ENCODE peak calls at places on chromosome 11, in five cellular contexts. N, H, G, A and S are unnamed samples.

GRCh38 chr11:46947399-46948077 is 11.0 kb downstream of the CSTPP1 start:
- DNase-seq in N (no peak), H (no peak), G (no peak), A (no peak), S (no peak)

GRCh38 chr11:133399294-133399693 is 133.0 kb downstream of the OPCML start:
- DNase-seq in N (no peak), H (no peak), G (no peak), A (no peak), S (no peak)

GRCh38 chr11:27217948-27218410 is 145.0 kb downstream of the CCDC34 start:
- DNase-seq in N (peak), H (no peak), G (no peak), A (no peak), S (no peak)

GRCh38 chr11:68928481-68928880 is 24.8 kb downstream of the IGHMBP2 start:
- DNase-seq in N (no peak), H (no peak), G (no peak), A (no peak), S (no peak)

GRCh38 chr11:120842195-120842594 is 181.7 kb upstream of the TBCEL start:
- DNase-seq in N (no peak), H (no peak), G (no peak), A (no peak), S (no peak)

GRCh38 chr11:118206612-118207031 is 18.2 kb downstream of the JAML start:
- DNase-seq in N (no peak), H (no peak), G (no peak), A (no peak), S (no peak)

GRCh38 chr11:16346975-16347374 is 9.4 kb downstream of the SOX6 start:
- DNase-seq in N (no peak), H (no peak), G (no peak), A (no peak), S (no peak)

GRCh38 chr11:17498475-17498874 is 21.8 kb upstream of the ABCC8 start:
- DNase-seq in N (no peak), H (no peak), G (no peak), A (no peak), S (no peak)

GRCh38 chr11:106278391-106278790 is 200.9 kb downstream of the AASDHPPT start:
- DNase-seq in N (no peak), H (no peak), G (no peak), A (no peak), S (no peak)

GRCh38 chr11:1870721-1871466 is 18.0 kb downstream of the LSP1 start:
- DNase-seq in N (no peak), H (peak), G (peak), A (peak), S (peak)

GRCh38 chr11:130798280-130798679 is 118.0 kb downstream of the SNX19 start:
- DNase-seq in N (peak), H (no peak), G (no peak), A (no peak), S (peak)

GRCh38 chr11:44031549-44031948 is 16.2 kb upstream of the ACCSL start:
- DNase-seq in N (no peak), H (no peak), G (no peak), A (no peak), S (no peak)

GRCh38 chr11:133907841-133908241 is 48.9 kb downstream of the IGSF9B start:
- DNase-seq in N (no peak), H (no peak), G (no peak), A (no peak), S (no peak)

GRCh38 chr11:16297332-16297731 is 59.0 kb downstream of the SOX6 start:
- DNase-seq in N (no peak), H (no peak), G (no peak), A (no peak), S (no peak)

GRCh38 chr11:126212089-126212660 is 593 bp downstream of the FAM118B start:
- DNase-seq in N (no peak), H (no peak), G (no peak), A (no peak), S (no peak)

GRCh38 chr11:15289718-15290117 is 175.0 kb downstream of the INSC start:
- DNase-seq in N (no peak), H (no peak), G (no peak), A (no peak), S (no peak)

GRCh38 chr11:29125621-29126020 is 891.2 kb downstream of the KCNA4 start:
- DNase-seq in N (no peak), H (no peak), G (no peak), A (no peak), S (no peak)

GRCh38 chr11:69873166-69874077 is 54.2 kb upstream of the FGF3 start:
- DNase-seq in N (no peak), H (no peak), G (no peak), A (no peak), S (peak)

GRCh38 chr11:61954106-61955030 is 4.2 kb downstream of the BEST1 start:
- DNase-seq in N (no peak), H (no peak), G (no peak), A (no peak), S (no peak)

GRCh38 chr11:43948341-43949185 is 6.1 kb downstream of the C11orf96 start:
- DNase-seq in N (no peak), H (no peak), G (no peak), A (no peak), S (no peak)

GRCh38 chr11:702731-703461 is 3.1 kb upstream of the EPS8L2 start:
- DNase-seq in N (no peak), H (no peak), G (peak), A (no peak), S (no peak)

GRCh38 chr11:59426361-59427067 is at the start of gene OR5A2:
- DNase-seq in N (no peak), H (no peak), G (no peak), A (no peak), S (no peak)

GRCh38 chr11:67581469-67581868 is 2.1 kb upstream of the GSTP1 start:
- DNase-seq in N (no peak), H (no peak), G (no peak), A (no peak), S (no peak)

GRCh38 chr11:46649180-46649738 is 31.9 kb downstream of the ATG13 start:
- DNase-seq in N (peak), H (no peak), G (peak), A (no peak), S (peak)

GRCh38 chr11:10450451-10451398 is 4.3 kb upstream of the AMPD3 start:
- DNase-seq in N (no peak), H (peak), G (peak), A (no peak), S (no peak)

GRCh38 chr11:86999859-87000753 is 37.6 kb upstream of the TMEM135 start:
- DNase-seq in N (peak), H (no peak), G (no peak), A (no peak), S (no peak)

GRCh38 chr11:71247551-71248250 is 4.7 kb downstream of the SHANK2 start:
- DNase-seq in N (no peak), H (no peak), G (no peak), A (peak), S (no peak)

GRCh38 chr11:111923951-111924350 is 5.2 kb downstream of the C11orf52 start:
- DNase-seq in N (no peak), H (no peak), G (no peak), A (no peak), S (no peak)

GRCh38 chr11:1546077-1546535 is 26.0 kb downstream of the DUSP8 start:
- DNase-seq in N (no peak), H (no peak), G (no peak), A (peak), S (no peak)

GRCh38 chr11:69201764-69202370 is 46.1 kb downstream of the SMIM38 start:
- DNase-seq in N (no peak), H (no peak), G (no peak), A (no peak), S (peak)

GRCh38 chr11:116217006-116217405 is 555.8 kb downstream of the BUD13 start:
- DNase-seq in N (no peak), H (no peak), G (no peak), A (peak), S (no peak)

GRCh38 chr11:18235394-18235926 is 1.1 kb downstream of the SAA4 start:
- DNase-seq in N (no peak), H (no peak), G (no peak), A (no peak), S (no peak)

GRCh38 chr11:73012121-73012863 is 129.8 kb downstream of the FCHSD2 start:
- DNase-seq in N (no peak), H (no peak), G (no peak), A (no peak), S (peak)

GRCh38 chr11:13745165-13745564 is 76.7 kb downstream of the FAR1 start:
- DNase-seq in N (no peak), H (no peak), G (no peak), A (no peak), S (no peak)

GRCh38 chr11:68457898-68458249 is 2.7 kb upstream of the PPP6R3 start:
- DNase-seq in N (no peak), H (no peak), G (no peak), A (no peak), S (no peak)

GRCh38 chr11:69000831-69001245 is 12.2 kb downstream of the MRGPRF start:
- DNase-seq in N (peak), H (no peak), G (no peak), A (no peak), S (peak)

GRCh38 chr11:214083-214482 is 6.6 kb downstream of the RIC8A start:
- DNase-seq in N (no peak), H (no peak), G (no peak), A (no peak), S (no peak)

GRCh38 chr11:119284344-119285157 is 32.4 kb downstream of the MCAM start:
- DNase-seq in N (peak), H (peak), G (no peak), A (no peak), S (no peak)

GRCh38 chr11:50080256-50080655 is 47.6 kb downstream of the OR4C45 start:
- DNase-seq in N (no peak), H (no peak), G (no peak), A (no peak), S (no peak)

GRCh38 chr11:82867495-82868082 is 32.6 kb downstream of the PRCP start:
- DNase-seq in N (peak), H (peak), G (peak), A (no peak), S (peak)
- H3K4me3 ChIP-seq in N (no peak), H (no peak), G (peak), A (peak), S (no peak)

GRCh38 chr11:78961186-78961782 is 386.6 kb upstream of the NARS2 start:
- DNase-seq in N (peak), H (no peak), G (no peak), A (no peak), S (no peak)
- H3K4me3 ChIP-seq in N (peak), H (no peak), G (no peak), A (no peak), S (no peak)

GRCh38 chr11:12687216-12687623 is 13.0 kb downstream of the TEAD1 start:
- DNase-seq in N (no peak), H (no peak), G (no peak), A (no peak), S (no peak)
- H3K4me3 ChIP-seq in N (no peak), H (no peak), G (no peak), A (no peak), S (no peak)

GRCh38 chr11:64892838-64893193 is 14.4 kb upstream of the EHD1 start:
- DNase-seq in N (no peak), H (no peak), G (peak), A (no peak), S (no peak)
- H3K4me3 ChIP-seq in N (no peak), H (no peak), G (no peak), A (no peak), S (no peak)

DNA sequence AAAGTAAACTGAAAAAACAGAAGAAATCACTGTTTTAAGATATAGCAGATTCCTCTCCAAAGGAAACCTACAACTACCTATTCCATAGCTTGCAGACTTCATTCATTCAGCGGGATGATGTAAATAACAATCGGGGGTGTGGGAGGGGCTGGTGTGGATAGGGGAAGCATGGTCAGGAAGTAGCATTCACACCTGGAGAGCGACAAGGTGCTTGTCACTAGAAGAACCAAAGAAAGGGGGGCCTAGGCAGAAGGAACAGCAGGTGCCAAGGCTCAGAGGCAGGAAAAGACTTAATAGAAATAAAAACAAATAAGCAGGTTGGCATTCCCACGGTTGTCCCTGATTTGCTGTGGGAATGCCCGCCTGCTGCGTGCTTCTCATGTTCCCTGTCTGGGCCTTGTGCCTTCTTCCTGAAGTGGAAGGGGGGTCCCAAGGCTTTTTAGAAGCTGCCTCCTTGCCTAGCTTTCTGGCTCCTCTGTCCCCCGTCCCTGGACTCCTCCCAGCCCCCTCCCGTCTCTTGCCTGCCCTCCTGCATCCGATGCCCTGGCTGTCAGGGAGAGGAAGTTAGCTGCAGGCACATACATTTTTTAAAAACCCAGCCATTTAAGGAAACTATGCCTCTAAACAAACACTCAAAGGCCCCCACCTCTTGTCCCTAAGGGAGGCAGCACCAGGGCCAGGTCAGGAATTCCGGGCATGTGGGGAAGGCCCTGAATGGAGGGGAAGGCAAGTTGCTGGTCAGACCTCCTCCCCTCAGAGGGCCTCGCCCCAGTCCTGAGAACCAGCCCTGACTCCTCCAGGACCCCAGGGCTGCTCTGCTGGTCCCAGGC is 54.7 kb upstream of the PRDM11 start:
- DNase-seq in N (no peak), H (no peak), G (no peak), A (peak), S (peak)
- H3K4me3 ChIP-seq in N (no peak), H (no peak), G (no peak), A (no peak), S (no peak)

GRCh38 chr11:114794048-114794684 is 115.8 kb downstream of the NXPE2 start:
- DNase-seq in N (no peak), H (no peak), G (no peak), A (no peak), S (no peak)
- H3K4me3 ChIP-seq in N (no peak), H (no peak), G (no peak), A (no peak), S (no peak)

GRCh38 chr11:124837491-124837856 is 27.8 kb upstream of the ROBO3 start:
- DNase-seq in N (peak), H (no peak), G (no peak), A (no peak), S (no peak)

GRCh38 chr11:124839972-124840621 is 25.1 kb upstream of the ROBO3 start:
- DNase-seq in N (no peak), H (no peak), G (no peak), A (no peak), S (no peak)

GRCh38 chr11:124841186-124841585 is 24.0 kb upstream of the ROBO3 start:
- DNase-seq in N (no peak), H (no peak), G (no peak), A (no peak), S (no peak)

GRCh38 chr11:124840666-124841065 is 24.6 kb upstream of the ROBO3 start:
- DNase-seq in N (no peak), H (no peak), G (no peak), A (no peak), S (no peak)

GRCh38 chr11:124839051-124839971 is 25.9 kb upstream of the ROBO3 start:
- DNase-seq in N (no peak), H (no peak), G (no peak), A (no peak), S (no peak)
- H3K4me3 ChIP-seq in N (peak), H (no peak), G (peak), A (peak), S (no peak)